ENCODE peak calls at places on chromosomes 6 and 20, in seven cellular contexts. M is activated T-helper 1 cell treated with anti-CD3 and anti-CD28 coated beads, Interleukin-2, amount 50 U/mL, for 16 hours; T is ureter; X is Right ventricle myocardium superior; G is activated CD4-positive, alpha-beta T cell treated with anti-CD3 and anti-CD28 coated beads, Interleukin-2, amount 50 U/mL, for 1 hour; O is T follicular helper cell; N is NCI-H1436. Y is an unnamed sample.

GRCh38 chr6:7311920-7312615 is 931 bp downstream of the SSR1 start:
- DNase-seq in M (no peak), T (no peak), X (no peak), G (no peak), O (no peak), N (peak; percentile 25), Y (no peak)

GRCh38 chr6:2502096-2502997 is 248.4 kb downstream of the MYLK4 start:
- DNase-seq in M (no peak), T (no peak), X (no peak), G (no peak), O (no peak), N (no peak), Y (no peak)

GRCh38 chr20:4160761-4161305 is 145.5 kb upstream of the RNF24 start:
- DNase-seq in M (peak; percentile 30), T (no peak), X (peak; percentile 72), G (no peak), O (peak; percentile 19), N (no peak), Y (no peak)

GRCh38 chr6:122012576-122012975 is 386.9 kb upstream of the HSF2 start:
- DNase-seq in M (no peak), T (no peak), X (no peak), G (no peak), O (no peak), N (no peak), Y (no peak)

GRCh38 chr20:38855356-38855755 is 49.9 kb downstream of the PPP1R16B start:
- DNase-seq in M (no peak), T (no peak), X (no peak), G (no peak), O (no peak), N (no peak), Y (no peak)

GRCh38 chr6:30820196-30820595 is 64.1 kb upstream of the DDR1 start:
- DNase-seq in M (no peak), T (no peak), X (no peak), G (no peak), O (no peak), N (no peak), Y (no peak)

GRCh38 chr6:134873500-134874388 is 76.2 kb downstream of the ALDH8A1 start:
- DNase-seq in M (no peak), T (no peak), X (no peak), G (no peak), O (no peak), N (no peak), Y (no peak)

GRCh38 chr6:52286798-52287432 is 2.4 kb upstream of the MCM3 start:
- DNase-seq in M (peak; percentile 20), T (peak; percentile 65), X (peak; percentile 72), G (peak; percentile 55), O (peak; percentile 33), N (peak; percentile 76), Y (no peak)

GRCh38 chr6:125662301-125662700 is 87.1 kb upstream of the HEY2 start:
- DNase-seq in M (no peak), T (no peak), X (no peak), G (no peak), O (no peak), N (no peak), Y (no peak)

GRCh38 chr6:108024427-108025073 is 50.0 kb downstream of the OSTM1 start:
- DNase-seq in M (no peak), T (no peak), X (no peak), G (no peak), O (no peak), N (no peak), Y (no peak)